ENCODE peak calls at places on chromosomes 7 and 10, in six cellular contexts. W is CD8-positive, alpha-beta T cell; L is lower lobe of right lung; X is colonic mucosa; P is kidney; T is H1. A is an unnamed sample.

GRCh38 chr7:100490483-100491191 is 6.9 kb downstream of the NYAP1 start:
- DNase-seq in L (no peak), X (no peak), W (no peak), T (no peak), P (no peak), A (no peak)

GRCh38 chr7:131077735-131078134 is 249.9 kb upstream of the MKLN1 start:
- DNase-seq in L (no peak), X (no peak), P (no peak), T (no peak), W (no peak), A (no peak)

GRCh38 chr10:112738586-112739218 is 211.3 kb upstream of the TCF7L2 start:
- DNase-seq in T (no peak), L (no peak), X (no peak), P (no peak), W (no peak), A (no peak)

GRCh38 chr10:14137391-14137790 is 193.3 kb downstream of the FRMD4A start:
- DNase-seq in T (no peak), X (no peak), L (no peak), W (no peak), P (no peak), A (no peak)

GRCh38 chr10:124641282-124642075 is 102.7 kb downstream of the FAM53B start:
- DNase-seq in T (no peak), L (no peak), P (peak; percentile 57), W (peak; percentile 63), X (no peak), A (no peak)

GRCh38 chr7:32458025-32458424 is 32.2 kb downstream of the LSM5 start:
- DNase-seq in L (no peak), X (no peak), T (no peak), P (no peak), W (no peak), A (no peak)

GRCh38 chr7:44846816-44847508 is 925 bp downstream of the H2AZ2 start:
- DNase-seq in T (no peak), L (no peak), P (no peak), W (no peak), X (no peak), A (no peak)

GRCh38 chr7:36127075-36127740 is 25.8 kb upstream of the EEPD1 start:
- DNase-seq in X (no peak), W (no peak), T (no peak), L (no peak), P (no peak), A (no peak)

GRCh38 chr7:157601530-157601929 is 264.7 kb downstream of the DNAJB6 start:
- DNase-seq in W (no peak), P (peak; percentile 26), X (no peak), L (peak; percentile 34), T (no peak), A (no peak)

GRCh38 chr7:141649137-141649864 is 52.7 kb downstream of the DENND11 start:
- DNase-seq in P (no peak), L (no peak), X (no peak), T (no peak), W (no peak), A (no peak)

GRCh38 chr10:129532838-129533237 is 65.8 kb downstream of the MGMT start:
- DNase-seq in W (no peak), T (no peak), L (peak; percentile 39), P (no peak), X (no peak), A (no peak)

GRCh38 chr7:17131060-17131345 is 167.4 kb upstream of the AHR start:
- DNase-seq in W (no peak), P (no peak), T (no peak), X (no peak), L (no peak), A (no peak)

GRCh38 chr7:150737265-150738055 is at the start of gene GIMAP5:
- DNase-seq in P (peak; percentile 72), X (no peak), T (no peak), L (no peak), W (peak; percentile 58), A (no peak)

GRCh38 chr7:11831727-11832495 is at the start of gene THSD7A:
- DNase-seq in P (peak; percentile 84), W (no peak), L (peak; percentile 64), X (peak; percentile 23), T (peak; percentile 10), A (no peak)

DNA sequence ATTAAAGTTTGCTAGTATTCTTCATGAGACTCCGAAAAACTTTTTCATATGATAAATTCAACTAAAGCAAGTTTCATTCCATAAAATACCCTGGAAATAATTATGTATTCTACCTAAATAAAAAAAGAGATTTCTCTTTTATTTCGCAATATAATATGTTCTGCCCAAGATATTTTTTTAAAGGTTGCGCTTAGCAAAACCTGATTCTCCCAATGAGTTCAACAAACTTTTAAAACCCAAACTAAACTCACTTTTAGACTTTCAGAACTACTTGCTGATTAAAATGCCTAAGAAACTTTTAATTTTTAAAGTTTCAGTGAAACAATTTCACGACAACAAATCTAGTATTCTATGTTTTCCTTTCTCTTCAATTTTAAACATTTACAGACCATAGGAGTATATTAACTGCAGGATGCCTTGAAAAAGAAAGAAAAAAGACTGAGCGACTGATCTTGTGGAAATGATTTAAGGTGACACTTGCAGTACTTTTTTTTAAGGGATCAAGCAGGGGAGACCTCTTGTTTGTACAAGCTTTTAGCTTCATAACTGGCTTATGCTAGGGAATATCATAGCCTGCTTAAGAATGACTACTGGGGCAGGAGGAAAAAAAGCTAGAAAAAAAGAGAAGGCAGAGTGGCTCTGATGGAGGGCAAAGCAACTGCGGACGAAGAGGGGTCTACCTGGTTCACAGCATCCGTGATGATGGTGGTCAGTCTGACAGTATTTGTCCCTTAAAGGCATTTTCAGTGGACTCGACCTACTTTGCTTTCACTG is 1.5 kb downstream of the ZNF800 start:
- DNase-seq in T (no peak), L (no peak), W (no peak), X (no peak), P (no peak), A (no peak)
- H3K27ac ChIP-seq in T (no peak overlapping the region), L (peak overlapping the region; percentile 99), W (peak overlapping the region; percentile 99), X (peak overlapping the region; percentile 98), P (peak overlapping the region; percentile 26), A (peak overlapping the region; percentile 95)

GRCh38 chr7:99102809-99103690 is 40.9 kb downstream of the SMURF1 start:
- DNase-seq in P (no peak), X (no peak), L (no peak), W (no peak), T (no peak), A (no peak)
- H3K27ac ChIP-seq in P (no peak overlapping the region), X (no peak overlapping the region), L (no peak overlapping the region), W (no peak overlapping the region), T (no peak overlapping the region), A (peak overlapping the region; percentile 20)

GRCh38 chr7:24924375-24924774 is 55.6 kb downstream of the OSBPL3 start:
- DNase-seq in W (no peak), T (no peak), L (no peak), P (no peak), X (no peak), A (no peak)
- H3K27ac ChIP-seq in W (no peak overlapping the region), T (no peak overlapping the region), L (peak overlapping the region; percentile 21), P (no peak overlapping the region), X (no peak overlapping the region), A (no peak overlapping the region)

DNA sequence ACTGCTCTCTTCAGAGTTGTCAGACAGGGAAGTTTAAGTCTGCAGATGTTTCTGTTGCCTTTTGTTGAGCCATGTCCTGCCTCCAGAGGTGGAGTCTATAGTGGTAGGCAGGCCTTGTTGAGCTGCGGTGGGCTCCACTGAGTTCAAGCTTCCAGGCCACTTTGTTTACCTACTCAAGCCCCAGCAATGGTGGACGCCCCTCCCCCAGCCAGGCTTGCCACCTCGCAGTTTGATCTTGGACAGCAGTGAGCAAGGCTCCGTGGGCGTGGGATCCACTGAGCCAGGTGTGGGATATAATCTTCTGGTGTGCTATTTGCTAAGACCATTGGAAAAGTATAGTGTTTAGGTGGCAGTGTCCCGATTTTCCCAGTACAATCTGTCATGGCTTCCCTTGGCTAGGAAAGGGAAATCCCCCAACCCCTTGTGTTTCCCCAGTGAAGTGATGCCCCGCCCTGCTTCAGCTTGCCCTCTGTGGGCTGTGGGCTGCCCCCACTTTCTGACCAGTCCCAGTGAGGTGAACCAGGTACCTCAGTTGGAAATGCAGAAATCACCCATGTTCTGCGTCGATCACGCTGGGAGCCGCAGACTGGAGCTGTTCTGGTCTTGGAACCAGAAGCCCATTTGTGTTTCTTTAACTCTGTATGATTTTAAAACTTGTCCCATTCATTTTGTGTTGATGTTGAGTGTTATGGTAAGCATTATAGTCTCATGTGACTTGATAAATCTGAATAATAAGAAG is 89.2 kb upstream of the CALCR start:
- DNase-seq in T (no peak), W (no peak), P (no peak), L (no peak), X (no peak), A (no peak)
- H3K27ac ChIP-seq in T (no peak overlapping the region), W (no peak overlapping the region), P (no peak overlapping the region), L (no peak overlapping the region), X (no peak overlapping the region), A (no peak overlapping the region)

DNA sequence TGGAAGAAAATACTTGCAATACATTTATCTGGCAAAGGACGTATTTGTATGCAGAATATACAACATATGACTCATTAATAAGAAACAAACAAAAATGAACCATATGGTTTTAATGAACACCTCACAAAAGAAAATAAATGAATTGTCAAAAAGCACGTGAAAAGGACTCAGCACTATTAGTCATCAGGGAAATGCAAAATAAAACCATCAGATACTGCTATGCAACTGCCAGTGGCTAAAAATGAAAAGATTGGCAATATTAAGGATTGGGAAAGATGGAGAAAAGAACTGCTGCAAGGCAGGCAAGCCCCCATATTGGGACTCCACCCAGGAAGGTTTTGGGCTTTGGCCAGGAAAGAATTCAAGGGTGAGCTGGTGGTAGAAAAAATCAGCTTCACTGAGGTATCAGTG is 72.8 kb downstream of the CUBN start:
- DNase-seq in L (no peak), P (no peak), W (no peak), X (no peak), T (no peak), A (no peak)
- H3K27ac ChIP-seq in L (no peak overlapping the region), P (no peak overlapping the region), W (no peak overlapping the region), X (no peak overlapping the region), T (no peak overlapping the region), A (no peak overlapping the region)

DNA sequence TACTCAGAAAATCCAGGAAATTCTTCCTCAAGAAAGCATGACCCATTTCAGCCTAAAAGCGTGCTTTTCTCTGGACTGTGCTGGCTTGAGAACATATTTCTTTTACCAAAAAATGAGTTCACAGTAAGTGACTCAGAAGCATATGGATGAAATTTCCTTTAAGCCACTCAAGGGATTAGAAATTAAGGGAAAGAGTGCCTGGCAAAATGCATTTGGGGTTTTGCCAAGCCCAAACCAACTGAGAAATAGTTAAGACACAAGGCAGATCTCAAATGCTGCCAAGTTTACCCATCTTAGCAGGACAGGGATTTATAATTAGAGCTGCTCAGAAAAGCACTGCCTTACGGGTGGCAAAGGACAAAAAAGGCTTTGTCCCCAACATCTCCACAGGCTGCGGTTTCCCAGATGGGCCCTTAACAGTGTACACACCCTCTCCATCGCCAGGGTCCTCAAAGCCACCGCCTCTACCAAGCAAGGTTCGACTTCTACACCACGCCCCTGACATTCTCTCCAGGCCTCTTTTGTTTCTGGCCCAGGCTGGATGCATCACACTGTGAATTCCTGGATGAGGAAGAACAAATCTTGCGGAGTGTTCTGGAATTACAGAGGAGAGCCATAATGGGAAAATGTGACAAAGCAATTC is 30.1 kb upstream of the CDHR3 start:
- DNase-seq in W (no peak), X (peak; percentile 32), T (no peak), L (no peak), P (no peak), A (no peak)
- H3K27ac ChIP-seq in W (no peak overlapping the region), X (no peak overlapping the region), T (no peak overlapping the region), L (no peak overlapping the region), P (no peak overlapping the region), A (peak overlapping the region; percentile 50)

A was measured in vagina.